ENCODE peak calls at places on chromosomes 6 and 20, in nine cellular contexts. S is ascending aorta, A is spleen, G is Caco-2, N is tibial nerve, E is breast epithelium, Y is endodermal cell, K is aorta, Z is PC-3. X is an unnamed sample.

GRCh38 chr6:169008641-169009040 is 245.0 kb downstream of the THBS2 start:
- DNase-seq in Z (no peak), S (no peak), K (no peak), Y (no peak), A (no peak), N (no peak), G (no peak), E (no peak), X (no peak)

GRCh38 chr6:152775441-152775840 is 24.8 kb downstream of the VIP start:
- DNase-seq in S (no peak), Z (no peak), E (no peak), A (no peak), K (no peak), Y (no peak), N (no peak), G (no peak), X (no peak)

GRCh38 chr6:16413399-16413798 is 175.0 kb downstream of the GMPR start:
- DNase-seq in N (no peak), A (no peak), S (no peak), K (no peak), E (no peak), G (no peak), Y (no peak), Z (no peak), X (no peak)

GRCh38 chr6:146905313-146905712 is 298.9 kb upstream of the STXBP5 start:
- DNase-seq in S (no peak), Z (peak; percentile 96), G (no peak), A (no peak), E (peak; percentile 69), K (no peak), N (peak; percentile 7), Y (no peak), X (peak; percentile 91)

GRCh38 chr6:96939019-96939805 is 14.7 kb downstream of the KLHL32 start:
- DNase-seq in G (no peak), N (no peak), Z (peak; percentile 92), K (no peak), S (no peak), E (no peak), A (no peak), Y (no peak), X (no peak)

GRCh38 chr6:37783025-37783825 is 36.3 kb upstream of the ZFAND3 start:
- DNase-seq in E (no peak), N (no peak), Y (peak; percentile 85), A (no peak), G (no peak), S (no peak), Z (peak; percentile 28), K (peak; percentile 86), X (peak; percentile 34)

GRCh38 chr6:88683734-88684133 is 279.7 kb downstream of the RNGTT start:
- DNase-seq in K (no peak), E (no peak), G (no peak), A (no peak), N (no peak), S (no peak), Y (no peak), Z (peak; percentile 15), X (no peak)

GRCh38 chr20:38623061-38623460 is 21.5 kb downstream of the ARHGAP40 start:
- DNase-seq in S (no peak), Y (no peak), N (no peak), Z (no peak), E (no peak), A (no peak), G (no peak), K (no peak), X (no peak)

GRCh38 chr6:34025112-34025807 is 120.6 kb downstream of the GRM4 start:
- DNase-seq in Y (peak; percentile 73), Z (no peak), S (no peak), A (no peak), K (no peak), E (no peak), N (no peak), G (no peak), X (no peak)

GRCh38 chr6:20840675-20841074 is 306.4 kb downstream of the CDKAL1 start:
- DNase-seq in A (no peak), Z (no peak), N (no peak), Y (no peak), K (no peak), S (no peak), G (no peak), E (no peak), X (peak; percentile 37)

GRCh38 chr6:33702345-33702977 is 9.0 kb downstream of the UQCC2 start:
- DNase-seq in K (no peak), Z (peak; percentile 66), E (no peak), Y (peak; percentile 81), A (peak; percentile 35), N (no peak), G (peak; percentile 55), S (no peak), X (peak; percentile 81)

GRCh38 chr6:33885121-33886057 is 81.6 kb upstream of the MLN start:
- DNase-seq in N (no peak), S (no peak), G (no peak), K (no peak), Z (peak; percentile 76), A (no peak), Y (no peak), E (no peak), X (peak; percentile 23)

GRCh38 chr6:22613695-22614094 is 44.3 kb downstream of the HDGFL1 start:
- DNase-seq in E (no peak), K (no peak), S (no peak), G (no peak), N (no peak), Z (no peak), A (no peak), Y (no peak), X (peak; percentile 61)

GRCh38 chr6:152170702-152171667 is 363.5 kb downstream of the ESR1 start:
- DNase-seq in Y (no peak), N (no peak), K (no peak), G (no peak), S (no peak), A (no peak), E (no peak), Z (no peak), X (peak; percentile 63)

GRCh38 chr6:3748208-3748701 is 3.3 kb downstream of the PXDC1 start:
- DNase-seq in S (peak; percentile 91), E (peak; percentile 74), K (peak; percentile 88), G (peak; percentile 59), A (no peak), N (peak; percentile 73), Y (peak; percentile 93), Z (peak; percentile 90), X (peak; percentile 91)

GRCh38 chr6:6918216-6918983 is 189.4 kb upstream of the RREB1 start:
- DNase-seq in N (no peak), G (no peak), E (no peak), Y (no peak), K (no peak), Z (peak; percentile 75), S (no peak), A (no peak), X (peak; percentile 6)

DNA sequence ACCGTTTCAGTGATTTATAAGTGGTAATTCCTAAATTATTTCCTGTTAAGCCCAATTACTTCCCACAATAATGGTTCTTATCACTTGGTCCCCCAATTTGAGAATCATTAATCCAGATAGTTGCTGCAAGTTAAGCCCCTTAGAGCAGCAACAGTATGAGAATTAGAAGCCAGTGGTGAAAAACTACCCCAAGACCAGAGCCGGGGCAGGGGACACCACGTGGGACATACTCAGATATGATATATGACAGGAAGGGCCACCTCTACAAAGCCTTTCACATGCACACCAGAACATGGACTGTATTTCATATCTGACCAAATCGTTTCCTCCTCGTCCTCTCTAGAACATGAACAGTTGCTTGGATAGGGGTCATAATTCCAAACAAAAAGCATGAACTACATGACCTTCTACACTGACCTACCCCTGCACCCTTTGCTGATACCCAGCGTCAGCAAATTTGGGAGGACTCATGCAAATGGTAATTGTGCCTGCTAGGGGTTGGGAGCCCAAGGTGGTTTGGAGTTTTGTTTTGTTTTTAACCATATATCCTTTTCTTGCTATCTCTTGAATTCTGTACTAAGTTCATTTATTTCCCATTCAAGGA is 3.9 kb downstream of the JAG1 start:
- DNase-seq in A (no peak), G (no peak), E (no peak), S (no peak), K (no peak), Y (no peak), N (no peak), Z (no peak), X (no peak)
- H3K4me1 ChIP-seq in A (peaks cover 66% of the 10 kb centered on the region), G (peaks cover 24% of the 10 kb centered on the region), E (peaks cover 4% of the 10 kb centered on the region), S (peaks cover 12% of the 10 kb centered on the region), K (no peaks in the 10 kb centered on the region), Y (peaks cover 2% of the 10 kb centered on the region), N (peaks cover 20% of the 10 kb centered on the region), Z (peaks cover 27% of the 10 kb centered on the region), X (peaks cover 45% of the 10 kb centered on the region)

GRCh38 chr6:44655368-44656342 is 268.1 kb downstream of the CDC5L start:
- DNase-seq in Y (peak; percentile 99), K (peak; percentile 90), A (peak; percentile 90), Z (peak; percentile 58), G (peak; percentile 70), E (peak; percentile 54), N (peak; percentile 89), S (peak; percentile 87), X (peak; percentile 92)
- H3K4me3 ChIP-seq in Y (no peak overlapping the region), K (no peak overlapping the region), A (no peak overlapping the region), Z (peak overlapping the region; percentile 11), G (no peak overlapping the region), E (no peak overlapping the region), N (no peak overlapping the region), S (no peak overlapping the region), X (peak overlapping the region; percentile 13)

DNA sequence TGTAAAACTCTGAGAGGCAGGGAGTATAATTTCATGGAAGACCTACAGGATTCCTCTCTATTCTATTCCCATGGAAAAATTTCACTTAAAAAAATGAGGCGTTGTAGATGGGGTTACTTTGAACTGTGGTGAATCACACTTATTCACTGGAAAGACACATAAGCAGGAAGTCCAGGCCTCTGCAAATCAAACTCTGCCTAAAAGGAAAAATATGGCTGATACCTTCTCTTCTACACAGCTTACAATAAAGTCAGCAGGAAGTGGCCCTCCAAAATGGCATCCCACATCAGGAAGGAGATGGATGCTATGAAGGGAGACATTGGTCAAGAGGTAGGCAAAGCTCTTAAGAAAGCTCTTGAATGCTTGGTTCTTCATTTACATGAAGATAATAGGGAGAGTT is 115.9 kb downstream of the FYN start:
- DNase-seq in A (no peak), S (no peak), N (no peak), E (no peak), G (no peak), K (no peak), Z (peak; percentile 37), Y (peak; percentile 20), X (no peak)
- H3K4me1 ChIP-seq in A (peaks cover 44% of the 10 kb centered on the region), S (no peaks in the 10 kb centered on the region), N (peaks cover 22% of the 10 kb centered on the region), E (no peaks in the 10 kb centered on the region), G (no peaks in the 10 kb centered on the region), K (no peaks in the 10 kb centered on the region), Z (peaks cover 6% of the 10 kb centered on the region), Y (no peaks in the 10 kb centered on the region), X (peaks cover 46% of the 10 kb centered on the region)

GRCh38 chr6:105972440-105972839 is 113.7 kb upstream of the PRDM1 start:
- DNase-seq in N (no peak), G (no peak), Z (no peak), A (no peak), Y (no peak), K (no peak), E (no peak), S (no peak), X (no peak)
- H3K4me3 ChIP-seq in N (no peak overlapping the region), G (no peak overlapping the region), Z (no peak overlapping the region), A (no peak overlapping the region), Y (peak overlapping the region; percentile 13), K (no peak overlapping the region), E (no peak overlapping the region), S (no peak overlapping the region), X (peak overlapping the region; percentile 25)

DNA sequence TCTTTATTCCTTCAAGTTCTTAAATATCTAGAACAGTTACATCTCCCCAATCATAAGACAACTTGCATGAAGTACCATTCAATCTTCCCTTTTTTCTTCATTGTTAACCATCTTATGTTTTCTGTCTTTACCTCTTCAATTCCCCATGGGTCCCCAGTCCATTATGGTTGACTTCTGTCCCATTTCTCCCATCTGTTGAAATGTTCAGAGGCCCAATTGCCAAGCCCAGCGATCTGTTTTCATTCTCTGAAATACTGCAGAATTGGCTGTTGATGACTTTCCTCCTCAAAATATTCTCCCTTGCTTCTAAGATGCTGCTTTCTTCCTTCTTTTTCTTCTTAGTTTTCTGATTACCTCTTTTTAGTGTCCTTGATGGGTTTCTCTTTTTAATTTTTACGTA is 26.0 kb downstream of the DSTN start:
- DNase-seq in Z (no peak), K (no peak), A (no peak), N (no peak), S (no peak), Y (no peak), E (no peak), G (no peak), X (no peak)
- H3K4me1 ChIP-seq in Z (peaks cover 26% of the 10 kb centered on the region), K (peaks cover 34% of the 10 kb centered on the region), A (no peaks in the 10 kb centered on the region), N (peaks cover 8% of the 10 kb centered on the region), S (peaks cover 6% of the 10 kb centered on the region), Y (no peaks in the 10 kb centered on the region), E (peaks cover 3% of the 10 kb centered on the region), G (peaks cover 38% of the 10 kb centered on the region), X (peaks cover 41% of the 10 kb centered on the region)